ENCODE peak calls at places on chromosomes 5 and 9, in ten cellular contexts. M, G, R, X, W, C, J, T, A and L are unnamed samples.

GRCh38 chr9:87850405-87850804 is 32.3 kb upstream of the SPATA31E1 start:
- DNase-seq in X (no peak), W (peak; percentile 96), C (no peak), G (no peak), R (no peak), T (peak; percentile 51), M (no peak), A (no peak), J (peak; percentile 97), L (peak; percentile 34)

GRCh38 chr9:113675475-113675941 is 200.6 kb upstream of the ZNF618 start:
- DNase-seq in T (peak; percentile 83), J (peak; percentile 99), G (no peak), R (no peak), A (peak; percentile 85), C (no peak), W (peak; percentile 98), X (peak; percentile 96), M (peak; percentile 71), L (no peak)

GRCh38 chr5:1171340-1171941 is 30.0 kb upstream of the SLC6A19 start:
- DNase-seq in M (no peak), T (peak; percentile 84), W (no peak), X (no peak), C (no peak), J (peak; percentile 97), A (no peak), R (no peak), G (no peak), L (peak; percentile 75)

GRCh38 chr5:53423724-53424123 is 56.7 kb upstream of the FST start:
- DNase-seq in G (no peak), X (no peak), W (no peak), M (no peak), T (peak; percentile 40), A (no peak), J (peak; percentile 62), C (no peak), R (no peak), L (no peak)

GRCh38 chr5:159915913-159916840 is at the start of gene ADRA1B:
- DNase-seq in A (peak; percentile 85), R (peak; percentile 94), G (peak; percentile 17), C (peak; percentile 8), W (peak; percentile 77), M (peak; percentile 71), J (peak; percentile 89), X (no peak), T (peak; percentile 68), L (peak; percentile 45)

GRCh38 chr9:122334916-122335315 is 35.9 kb upstream of the PTGS1 start:
- DNase-seq in W (no peak), A (no peak), C (no peak), R (no peak), X (no peak), G (no peak), T (no peak), M (no peak), J (peak; percentile 28), L (no peak)

GRCh38 chr9:136143215-136144001 is 24.7 kb upstream of the TMEM250 start:
- DNase-seq in J (peak; percentile 39), M (no peak), W (no peak), A (no peak), G (no peak), T (peak; percentile 26), C (no peak), X (peak; percentile 81), R (peak; percentile 57), L (peak; percentile 56)

GRCh38 chr5:9498541-9499497 is 47.1 kb downstream of the SEMA5A start:
- DNase-seq in A (no peak), M (no peak), R (no peak), X (peak; percentile 13), T (peak; percentile 94), W (peak; percentile 26), G (no peak), J (peak; percentile 43), C (no peak), L (no peak)

GRCh38 chr5:109304323-109304722 is 105.5 kb downstream of the PJA2 start:
- DNase-seq in R (no peak), T (no peak), J (no peak), M (no peak), C (no peak), W (no peak), X (no peak), G (no peak), A (no peak), L (no peak)

GRCh38 chr5:72653586-72653985 is 146.4 kb upstream of the ZNF366 start:
- DNase-seq in M (no peak), J (no peak), W (no peak), G (no peak), A (no peak), R (peak; percentile 46), T (no peak), C (no peak), X (no peak), L (peak; percentile 8)

GRCh38 chr9:136671646-136672430 is 9.1 kb downstream of the EGFL7 start:
- DNase-seq in J (peak; percentile 59), C (no peak), A (no peak), M (no peak), X (peak; percentile 73), R (peak; percentile 93), G (peak; percentile 35), T (peak; percentile 18), W (peak; percentile 26), L (peak; percentile 46)

GRCh38 chr5:150525781-150526180 is 17.9 kb downstream of the NDST1 start:
- DNase-seq in M (no peak), J (no peak), W (no peak), R (no peak), A (no peak), G (no peak), X (no peak), T (no peak), C (no peak), L (no peak)

GRCh38 chr5:127011961-127012644 is 18.3 kb downstream of the MARCHF3 start:
- DNase-seq in R (no peak), M (no peak), G (no peak), C (no peak), A (no peak), X (no peak), T (no peak), J (no peak), W (no peak), L (no peak)

GRCh38 chr5:36150676-36151433 is 832 bp downstream of the LMBRD2 start:
- DNase-seq in M (peak; percentile 26), R (peak; percentile 57), C (peak; percentile 26), J (peak; percentile 83), A (no peak), T (peak; percentile 66), G (peak; percentile 63), W (peak; percentile 51), X (peak; percentile 75), L (peak; percentile 71)

GRCh38 chr9:137960496-137960895 is 82.9 kb downstream of the CACNA1B start:
- DNase-seq in A (no peak), M (no peak), C (no peak), W (no peak), G (no peak), R (no peak), X (no peak), J (no peak), T (no peak), L (no peak)

GRCh38 chr9:69019808-69020207 is 5.9 kb upstream of the PRKACG start:
- DNase-seq in J (no peak), T (no peak), X (no peak), M (no peak), W (no peak), A (no peak), R (no peak), G (peak; percentile 54), C (peak; percentile 74), L (no peak)

DNA sequence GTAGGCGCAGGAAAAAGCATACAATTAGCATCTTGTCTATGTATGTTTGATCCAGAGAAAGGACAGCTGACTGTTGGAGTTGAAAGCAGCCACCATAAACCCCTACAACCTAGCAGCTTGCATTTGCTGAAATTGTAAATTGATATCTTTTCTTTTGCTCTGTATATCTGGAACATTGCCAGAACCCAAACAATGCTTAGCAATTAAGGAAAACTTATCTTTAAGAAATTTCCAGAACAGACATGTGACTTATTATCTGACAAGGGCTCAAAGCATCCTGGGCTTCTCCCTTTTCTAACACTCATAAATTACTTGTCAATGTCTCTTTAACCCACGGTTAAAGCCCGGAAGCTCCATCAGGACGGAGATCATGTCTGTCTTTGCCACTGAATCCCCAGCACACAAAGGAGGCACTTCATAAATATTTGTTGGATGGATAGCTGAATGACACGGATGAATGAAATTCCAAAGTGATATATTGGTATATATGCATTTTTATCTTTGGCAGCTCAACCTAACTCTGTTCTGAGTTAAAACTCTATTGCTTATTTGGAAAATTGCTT is 103.0 kb upstream of the CLINT1 start:
- DNase-seq in M (no peak), T (no peak), W (no peak), C (no peak), A (no peak), X (peak; percentile 15), R (peak; percentile 52), G (no peak), J (peak; percentile 4), L (no peak)
- H3K27me3 ChIP-seq in M (no peaks in the 10 kb centered on the region), T (peaks cover 40% of the 10 kb centered on the region), W (peaks cover 3% of the 10 kb centered on the region), C (no peaks in the 10 kb centered on the region), A (no peaks in the 10 kb centered on the region), X (no peaks in the 10 kb centered on the region), R (no peaks in the 10 kb centered on the region), G (no peaks in the 10 kb centered on the region), J (peaks cover 15% of the 10 kb centered on the region), L (no peaks in the 10 kb centered on the region)

DNA sequence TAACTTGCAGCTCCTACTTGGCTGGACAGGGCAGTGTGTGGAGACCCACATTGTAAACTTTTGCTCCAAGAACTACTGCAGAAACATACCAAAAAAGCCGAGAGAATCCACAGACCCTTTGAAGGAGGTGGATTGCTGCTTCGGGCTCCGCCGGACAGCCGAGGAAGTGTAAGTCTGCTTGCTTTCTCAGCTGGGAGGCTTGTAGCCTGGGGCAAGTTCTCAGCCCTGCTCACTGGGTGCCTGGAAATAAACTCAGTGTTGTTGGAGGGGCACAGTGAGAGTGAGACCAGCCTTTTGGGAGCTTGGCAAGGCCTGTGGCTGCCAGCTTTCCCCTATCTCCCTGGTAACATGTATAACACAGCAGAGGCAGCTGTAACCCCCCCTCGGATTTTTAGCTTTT is 215.6 kb downstream of the SYK start:
- DNase-seq in G (no peak), T (no peak), R (no peak), W (no peak), C (no peak), A (no peak), M (no peak), X (no peak), J (no peak), L (no peak)
- H3K9me3 ChIP-seq in G (no peaks in the 10 kb centered on the region), T (no peaks in the 10 kb centered on the region), R (no peaks in the 10 kb centered on the region), W (peaks cover 4% of the 10 kb centered on the region), C (no peaks in the 10 kb centered on the region), A (peaks cover 4% of the 10 kb centered on the region), M (peaks cover 15% of the 10 kb centered on the region), X (no peaks in the 10 kb centered on the region), J (no peaks in the 10 kb centered on the region), L (no peaks in the 10 kb centered on the region)

GRCh38 chr9:1198085-1198484 is 147.9 kb downstream of the DMRT2 start:
- DNase-seq in M (no peak), R (no peak), W (no peak), T (peak; percentile 88), J (peak; percentile 80), A (no peak), G (no peak), X (no peak), C (no peak), L (peak; percentile 38)
- H3K36me3 ChIP-seq in M (no peaks in the 10 kb centered on the region), R (no peaks in the 10 kb centered on the region), W (no peaks in the 10 kb centered on the region), T (no peaks in the 10 kb centered on the region), J (no peaks in the 10 kb centered on the region), A (no peaks in the 10 kb centered on the region), G (no peaks in the 10 kb centered on the region), X (no peaks in the 10 kb centered on the region), C (no peaks in the 10 kb centered on the region), L (no peaks in the 10 kb centered on the region)

DNA sequence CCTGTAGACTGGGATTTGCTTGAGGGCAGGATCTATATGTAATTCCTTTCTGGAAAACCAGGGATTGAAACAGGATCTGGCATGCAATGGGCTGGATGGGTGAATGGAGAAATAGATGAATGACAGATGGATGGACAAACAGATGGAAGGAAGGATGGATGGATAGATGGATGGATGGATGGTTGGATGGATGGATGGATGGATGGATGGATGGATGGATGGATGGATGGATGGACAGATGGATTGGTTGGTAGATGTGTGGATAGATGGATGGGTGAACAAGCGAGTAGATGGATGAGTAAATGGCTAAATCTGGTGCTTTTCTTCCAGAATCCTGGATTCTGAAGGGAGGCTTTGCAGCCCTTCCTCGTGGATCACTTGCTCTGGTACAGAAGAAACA is 162.5 kb upstream of the SMIM23 start:
- DNase-seq in G (no peak), C (no peak), X (no peak), T (no peak), R (no peak), W (no peak), M (no peak), A (no peak), J (no peak), L (no peak)
- H3K27me3 ChIP-seq in G (no peaks in the 10 kb centered on the region), C (no peaks in the 10 kb centered on the region), X (no peaks in the 10 kb centered on the region), T (peaks cover 49% of the 10 kb centered on the region), R (no peaks in the 10 kb centered on the region), W (no peaks in the 10 kb centered on the region), M (no peaks in the 10 kb centered on the region), A (no peaks in the 10 kb centered on the region), J (peaks cover 45% of the 10 kb centered on the region), L (no peaks in the 10 kb centered on the region)